ENCODE peak calls at places on chromosome 21, in ten cellular contexts. One of them, this sample, is unnamed.

GRCh38 chr21:36171741-36172331 is 15.2 kb downstream of the DOP1B start:
- DNase-seq in heart left ventricle: peak; percentile 40
- DNase-seq in esophagus squamous epithelium: no peak
- DNase-seq in lower lobe of right lung: no peak
- DNase-seq in sigmoid colon: no peak
- DNase-seq in GM23338: no peak
- DNase-seq in ovary: no peak
- DNase-seq in thoracic aorta: no peak
- DNase-seq in aorta: peak; percentile 50
- DNase-seq in body of pancreas: no peak
- DNase-seq in this sample: no peak

GRCh38 chr21:38847556-38847955 is 41.8 kb downstream of the ETS2 start:
- DNase-seq in heart left ventricle: no peak
- DNase-seq in esophagus squamous epithelium: no peak
- DNase-seq in lower lobe of right lung: no peak
- DNase-seq in sigmoid colon: no peak
- DNase-seq in GM23338: no peak
- DNase-seq in ovary: no peak
- DNase-seq in thoracic aorta: no peak
- DNase-seq in aorta: no peak
- DNase-seq in body of pancreas: no peak
- DNase-seq in this sample: no peak

GRCh38 chr21:33734326-33734725 is 92.0 kb downstream of the ITSN1 start:
- DNase-seq in heart left ventricle: no peak
- DNase-seq in esophagus squamous epithelium: no peak
- DNase-seq in lower lobe of right lung: no peak
- DNase-seq in sigmoid colon: no peak
- DNase-seq in GM23338: no peak
- DNase-seq in ovary: no peak
- DNase-seq in thoracic aorta: no peak
- DNase-seq in aorta: no peak
- DNase-seq in body of pancreas: no peak
- DNase-seq in this sample: no peak

GRCh38 chr21:46423546-46424061 is 35.1 kb upstream of the DIP2A start:
- DNase-seq in heart left ventricle: no peak
- DNase-seq in esophagus squamous epithelium: no peak
- DNase-seq in lower lobe of right lung: no peak
- DNase-seq in sigmoid colon: no peak
- DNase-seq in GM23338: peak; percentile 76
- DNase-seq in ovary: no peak
- DNase-seq in thoracic aorta: no peak
- DNase-seq in aorta: no peak
- DNase-seq in body of pancreas: no peak
- DNase-seq in this sample: no peak

GRCh38 chr21:15222711-15223110 is 157.9 kb upstream of the NRIP1 start:
- DNase-seq in heart left ventricle: no peak
- DNase-seq in esophagus squamous epithelium: no peak
- DNase-seq in lower lobe of right lung: no peak
- DNase-seq in sigmoid colon: no peak
- DNase-seq in GM23338: no peak
- DNase-seq in ovary: no peak
- DNase-seq in thoracic aorta: no peak
- DNase-seq in aorta: no peak
- DNase-seq in body of pancreas: no peak
- DNase-seq in this sample: no peak

GRCh38 chr21:43290529-43291346 is 121.9 kb downstream of the CRYAA start:
- DNase-seq in heart left ventricle: no peak
- DNase-seq in esophagus squamous epithelium: no peak
- DNase-seq in lower lobe of right lung: peak; percentile 45
- DNase-seq in sigmoid colon: no peak
- DNase-seq in GM23338: no peak
- DNase-seq in ovary: no peak
- DNase-seq in thoracic aorta: no peak
- DNase-seq in aorta: peak; percentile 47
- DNase-seq in body of pancreas: no peak
- DNase-seq in this sample: no peak

GRCh38 chr21:39630191-39630591 is 17.5 kb downstream of the B3GALT5 start:
- DNase-seq in heart left ventricle: no peak
- DNase-seq in esophagus squamous epithelium: no peak
- DNase-seq in lower lobe of right lung: no peak
- DNase-seq in sigmoid colon: no peak
- DNase-seq in GM23338: no peak
- DNase-seq in ovary: no peak
- DNase-seq in thoracic aorta: no peak
- DNase-seq in aorta: no peak
- DNase-seq in body of pancreas: no peak
- DNase-seq in this sample: peak; percentile 33

GRCh38 chr21:37368536-37369279 is 2.1 kb downstream of the DYRK1A start:
- DNase-seq in heart left ventricle: no peak
- DNase-seq in esophagus squamous epithelium: no peak
- DNase-seq in lower lobe of right lung: no peak
- DNase-seq in sigmoid colon: no peak
- DNase-seq in GM23338: no peak
- DNase-seq in ovary: no peak
- DNase-seq in thoracic aorta: no peak
- DNase-seq in aorta: no peak
- DNase-seq in body of pancreas: no peak
- DNase-seq in this sample: peak; percentile 18

GRCh38 chr21:33642896-33643657 is 776 bp downstream of the ITSN1 start:
- DNase-seq in heart left ventricle: peak; percentile 34
- DNase-seq in esophagus squamous epithelium: no peak
- DNase-seq in lower lobe of right lung: peak; percentile 60
- DNase-seq in sigmoid colon: peak; percentile 69
- DNase-seq in GM23338: peak; percentile 64
- DNase-seq in ovary: peak; percentile 24
- DNase-seq in thoracic aorta: no peak
- DNase-seq in aorta: peak; percentile 63
- DNase-seq in body of pancreas: peak; percentile 26
- DNase-seq in this sample: no peak

GRCh38 chr21:19256934-19257660 is 853.5 kb upstream of the TMPRSS15 start:
- DNase-seq in heart left ventricle: peak; percentile 52
- DNase-seq in esophagus squamous epithelium: no peak
- DNase-seq in lower lobe of right lung: no peak
- DNase-seq in sigmoid colon: no peak
- DNase-seq in GM23338: peak; percentile 38
- DNase-seq in ovary: no peak
- DNase-seq in thoracic aorta: no peak
- DNase-seq in aorta: no peak
- DNase-seq in body of pancreas: no peak
- DNase-seq in this sample: no peak

GRCh38 chr21:43602277-43603229 is 56.7 kb downstream of the HSF2BP start:
- DNase-seq in heart left ventricle: no peak
- DNase-seq in esophagus squamous epithelium: no peak
- DNase-seq in lower lobe of right lung: no peak
- DNase-seq in sigmoid colon: no peak
- DNase-seq in GM23338: no peak
- DNase-seq in ovary: no peak
- DNase-seq in thoracic aorta: no peak
- DNase-seq in aorta: no peak
- DNase-seq in body of pancreas: no peak
- DNase-seq in this sample: no peak

GRCh38 chr21:37101384-37101783 is 28.3 kb downstream of the TTC3 start:
- DNase-seq in heart left ventricle: no peak
- DNase-seq in esophagus squamous epithelium: no peak
- DNase-seq in lower lobe of right lung: no peak
- DNase-seq in sigmoid colon: no peak
- DNase-seq in GM23338: no peak
- DNase-seq in ovary: no peak
- DNase-seq in thoracic aorta: no peak
- DNase-seq in aorta: no peak
- DNase-seq in body of pancreas: no peak
- DNase-seq in this sample: no peak

GRCh38 chr21:40299441-40299840 is 432.2 kb downstream of the PCP4 start:
- DNase-seq in heart left ventricle: no peak
- DNase-seq in esophagus squamous epithelium: no peak
- DNase-seq in lower lobe of right lung: no peak
- DNase-seq in sigmoid colon: no peak
- DNase-seq in GM23338: no peak
- DNase-seq in ovary: no peak
- DNase-seq in thoracic aorta: no peak
- DNase-seq in aorta: no peak
- DNase-seq in body of pancreas: no peak
- DNase-seq in this sample: no peak

GRCh38 chr21:37429356-37429755 is 62.8 kb downstream of the DYRK1A start:
- DNase-seq in heart left ventricle: no peak
- DNase-seq in esophagus squamous epithelium: no peak
- DNase-seq in lower lobe of right lung: no peak
- DNase-seq in sigmoid colon: no peak
- DNase-seq in GM23338: no peak
- DNase-seq in ovary: no peak
- DNase-seq in thoracic aorta: no peak
- DNase-seq in aorta: no peak
- DNase-seq in body of pancreas: no peak
- DNase-seq in this sample: no peak

GRCh38 chr21:36210779-36211659 is 54.4 kb downstream of the DOP1B start:
- DNase-seq in heart left ventricle: no peak
- DNase-seq in esophagus squamous epithelium: no peak
- DNase-seq in lower lobe of right lung: no peak
- DNase-seq in sigmoid colon: no peak
- DNase-seq in GM23338: peak; percentile 18
- DNase-seq in ovary: no peak
- DNase-seq in thoracic aorta: no peak
- DNase-seq in aorta: no peak
- DNase-seq in body of pancreas: no peak
- DNase-seq in this sample: no peak

GRCh38 chr21:20016431-20017005 is 981.7 kb upstream of the NCAM2 start:
- DNase-seq in heart left ventricle: no peak
- DNase-seq in esophagus squamous epithelium: no peak
- DNase-seq in lower lobe of right lung: no peak
- DNase-seq in sigmoid colon: no peak
- DNase-seq in GM23338: peak; percentile 82
- DNase-seq in ovary: no peak
- DNase-seq in thoracic aorta: no peak
- DNase-seq in aorta: no peak
- DNase-seq in body of pancreas: no peak
- DNase-seq in this sample: no peak

GRCh38 chr21:41770901-41771624 is 4.2 kb upstream of the RIPK4 start:
- DNase-seq in heart left ventricle: no peak
- DNase-seq in esophagus squamous epithelium: no peak
- DNase-seq in lower lobe of right lung: no peak
- DNase-seq in sigmoid colon: no peak
- DNase-seq in GM23338: no peak
- DNase-seq in ovary: no peak
- DNase-seq in thoracic aorta: no peak
- DNase-seq in aorta: no peak
- DNase-seq in body of pancreas: no peak
- DNase-seq in this sample: no peak
- H3K27me3 ChIP-seq in heart left ventricle: peaks cover 62% of the 10 kb centered on the region
- H3K27me3 ChIP-seq in esophagus squamous epithelium: peaks cover 16% of the 10 kb centered on the region
- H3K27me3 ChIP-seq in lower lobe of right lung: peaks cover 62% of the 10 kb centered on the region
- H3K27me3 ChIP-seq in sigmoid colon: peaks cover 28% of the 10 kb centered on the region
- H3K27me3 ChIP-seq in GM23338: peaks cover 64% of the 10 kb centered on the region
- H3K27me3 ChIP-seq in ovary: no peaks in the 10 kb centered on the region
- H3K27me3 ChIP-seq in thoracic aorta: no peaks in the 10 kb centered on the region
- H3K27me3 ChIP-seq in aorta: no peaks in the 10 kb centered on the region
- H3K27me3 ChIP-seq in body of pancreas: no peaks in the 10 kb centered on the region
- H3K27me3 ChIP-seq in this sample: peaks cover 19% of the 10 kb centered on the region

DNA sequence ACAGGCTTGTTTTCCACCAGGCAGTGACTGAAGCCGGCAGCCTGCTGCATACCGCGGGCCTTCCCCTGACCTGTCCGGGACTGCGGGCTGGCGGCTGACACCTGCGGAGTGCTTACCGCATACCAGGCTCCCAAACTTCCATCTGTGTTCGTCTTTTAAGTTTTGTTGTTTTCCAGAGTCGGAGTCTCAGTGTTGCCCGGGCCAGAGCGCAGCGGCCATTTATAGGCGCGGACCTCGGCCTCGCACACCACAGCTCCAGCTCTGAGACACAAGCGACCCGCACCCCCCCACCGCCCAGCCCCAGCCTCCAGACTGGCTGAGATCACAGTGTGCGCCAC is 1.4 kb upstream of the ADARB1 start:
- DNase-seq in heart left ventricle: no peak
- DNase-seq in esophagus squamous epithelium: no peak
- DNase-seq in lower lobe of right lung: no peak
- DNase-seq in sigmoid colon: peak; percentile 54
- DNase-seq in GM23338: peak; percentile 47
- DNase-seq in ovary: no peak
- DNase-seq in thoracic aorta: no peak
- DNase-seq in aorta: peak; percentile 41
- DNase-seq in body of pancreas: peak; percentile 6
- DNase-seq in this sample: no peak
- H3K4me3 ChIP-seq in heart left ventricle: no peak overlapping the region
- H3K4me3 ChIP-seq in esophagus squamous epithelium: no peak overlapping the region
- H3K4me3 ChIP-seq in lower lobe of right lung: no peak overlapping the region
- H3K4me3 ChIP-seq in sigmoid colon: no peak overlapping the region
- H3K4me3 ChIP-seq in GM23338: no peak overlapping the region
- H3K4me3 ChIP-seq in ovary: no peak overlapping the region
- H3K4me3 ChIP-seq in thoracic aorta: peak overlapping the region; percentile 84
- H3K4me3 ChIP-seq in aorta: no peak overlapping the region
- H3K4me3 ChIP-seq in body of pancreas: no peak overlapping the region
- H3K4me3 ChIP-seq in this sample: no peak overlapping the region

DNA sequence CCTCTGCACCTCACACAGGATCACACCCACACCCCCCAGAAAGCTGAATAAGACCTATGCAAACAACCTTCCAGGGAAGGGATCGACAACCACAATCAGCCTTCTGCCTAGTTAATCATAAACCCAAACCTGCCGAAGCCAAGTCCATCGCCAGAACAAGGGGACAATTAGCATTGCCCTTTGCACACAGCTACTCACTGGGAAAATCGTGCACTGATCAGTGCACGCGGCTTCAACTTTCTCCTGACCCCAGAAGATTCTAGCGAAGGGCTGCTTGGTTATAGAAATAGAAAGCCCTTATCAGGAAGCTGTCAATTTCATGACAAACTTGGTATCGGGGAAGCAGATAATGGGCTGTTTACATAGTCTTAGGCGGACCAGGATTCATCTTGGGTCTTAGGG is 29.5 kb downstream of the RUNX1 start:
- DNase-seq in heart left ventricle: no peak
- DNase-seq in esophagus squamous epithelium: no peak
- DNase-seq in lower lobe of right lung: no peak
- DNase-seq in sigmoid colon: no peak
- DNase-seq in GM23338: no peak
- DNase-seq in ovary: no peak
- DNase-seq in thoracic aorta: no peak
- DNase-seq in aorta: no peak
- DNase-seq in body of pancreas: peak; percentile 79
- DNase-seq in this sample: no peak
- H3K27ac ChIP-seq in heart left ventricle: no peak overlapping the region
- H3K27ac ChIP-seq in esophagus squamous epithelium: no peak overlapping the region
- H3K27ac ChIP-seq in lower lobe of right lung: no peak overlapping the region
- H3K27ac ChIP-seq in sigmoid colon: no peak overlapping the region
- H3K27ac ChIP-seq in GM23338: no peak overlapping the region
- H3K27ac ChIP-seq in ovary: no peak overlapping the region
- H3K27ac ChIP-seq in thoracic aorta: no peak overlapping the region
- H3K27ac ChIP-seq in aorta: no peak overlapping the region
- H3K27ac ChIP-seq in body of pancreas: no peak overlapping the region
- H3K27ac ChIP-seq in this sample: no peak overlapping the region

DNA sequence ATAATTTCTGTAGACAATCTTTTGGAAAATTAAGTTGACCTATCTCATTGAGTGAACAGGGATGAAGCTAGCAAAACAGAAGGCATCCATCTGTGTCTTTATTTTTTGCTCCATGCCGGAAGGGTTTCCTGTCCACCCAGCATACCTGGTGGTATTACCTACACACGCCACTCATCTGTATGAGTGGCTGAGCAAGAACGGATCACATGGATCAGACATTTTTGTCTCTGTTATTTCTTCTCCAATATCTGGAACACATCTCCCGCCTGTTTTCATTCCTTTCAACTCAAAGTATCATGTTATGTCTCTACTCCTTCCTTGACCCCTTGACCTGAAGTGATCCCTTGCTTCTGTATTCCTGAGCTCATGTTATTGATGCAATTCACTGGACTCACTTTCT is 24.7 kb downstream of the ADAMTS1 start:
- DNase-seq in heart left ventricle: no peak
- DNase-seq in esophagus squamous epithelium: no peak
- DNase-seq in lower lobe of right lung: no peak
- DNase-seq in sigmoid colon: no peak
- DNase-seq in GM23338: no peak
- DNase-seq in ovary: no peak
- DNase-seq in thoracic aorta: no peak
- DNase-seq in aorta: no peak
- DNase-seq in body of pancreas: no peak
- DNase-seq in this sample: no peak
- H3K27me3 ChIP-seq in heart left ventricle: no peaks in the 10 kb centered on the region
- H3K27me3 ChIP-seq in esophagus squamous epithelium: no peaks in the 10 kb centered on the region
- H3K27me3 ChIP-seq in lower lobe of right lung: no peaks in the 10 kb centered on the region
- H3K27me3 ChIP-seq in sigmoid colon: no peaks in the 10 kb centered on the region
- H3K27me3 ChIP-seq in GM23338: no peaks in the 10 kb centered on the region
- H3K27me3 ChIP-seq in ovary: no peaks in the 10 kb centered on the region
- H3K27me3 ChIP-seq in thoracic aorta: no peaks in the 10 kb centered on the region
- H3K27me3 ChIP-seq in aorta: no peaks in the 10 kb centered on the region
- H3K27me3 ChIP-seq in body of pancreas: no peaks in the 10 kb centered on the region
- H3K27me3 ChIP-seq in this sample: no peaks in the 10 kb centered on the region